ENCODE peak calls at places on chromosomes 16 and 17, in eight cellular contexts. F is stimulated activated CD8-positive, alpha-beta memory T cell treated with anti-CD3 and anti-CD28 coated beads, Interleukin-7, amount 100 ng/mL, for 1 hour; N is activated gamma-delta T cell treated with anti-CD3 and anti-CD28 coated beads, Interleukin-2, amount 50 U/mL, for 16 hours; Y is astrocyte of the spinal cord; U is ACHN; S is T-helper 1 cell; G is H54; P is HEK293T. Q is an unnamed sample.

GRCh38 chr17:42679492-42680330 is 1.9 kb downstream of the CCR10 start:
- DNase-seq in U (no peak), P (peak; percentile 76), S (peak; percentile 68), F (peak; percentile 41), Y (peak; percentile 73), N (peak; percentile 58), G (peak; percentile 53), Q (peak; percentile 58)

GRCh38 chr17:39604911-39605491 is 2.7 kb downstream of the NEUROD2 start:
- DNase-seq in G (no peak), N (no peak), S (no peak), Y (no peak), P (no peak), U (no peak), F (no peak), Q (no peak)

GRCh38 chr17:39927928-39928867 is 666 bp downstream of the LRRC3C start:
- DNase-seq in S (no peak), U (peak; percentile 49), N (no peak), G (no peak), F (no peak), Y (no peak), P (peak; percentile 25), Q (no peak)

GRCh38 chr16:4944333-4945281 is 7.7 kb upstream of the PPL start:
- DNase-seq in P (peak; percentile 54), G (peak; percentile 88), N (no peak), S (no peak), U (peak; percentile 100), F (no peak), Y (peak; percentile 98), Q (no peak)

GRCh38 chr16:72224260-72224768 is 52.4 kb upstream of the PMFBP1 start:
- DNase-seq in U (no peak), G (no peak), F (no peak), Y (no peak), N (no peak), S (no peak), P (no peak), Q (no peak)

GRCh38 chr16:85514601-85515318 is 98.4 kb upstream of the GSE1 start:
- DNase-seq in S (no peak), P (no peak), N (no peak), G (peak; percentile 97), F (no peak), U (peak; percentile 82), Y (peak; percentile 91), Q (no peak)

GRCh38 chr16:62036807-62037135 is 533 bp upstream of the CDH8 start:
- DNase-seq in P (no peak), Y (no peak), U (no peak), N (no peak), S (no peak), F (no peak), G (no peak), Q (no peak)

GRCh38 chr16:4324479-4324868 is 8.6 kb downstream of the GLIS2 start:
- DNase-seq in P (no peak), G (no peak), F (no peak), Y (no peak), S (no peak), N (no peak), U (no peak), Q (no peak)

GRCh38 chr17:21125862-21126261 is 902 bp upstream of the DHRS7B start:
- DNase-seq in N (peak; percentile 26), U (no peak), G (no peak), P (no peak), F (peak; percentile 5), S (peak; percentile 59), Y (no peak), Q (peak; percentile 69)

GRCh38 chr17:17846003-17846402 is 9.2 kb upstream of the SREBF1 start:
- DNase-seq in G (no peak), P (no peak), S (no peak), F (no peak), U (no peak), N (no peak), Y (no peak), Q (no peak)

GRCh38 chr16:87207509-87207908 is 109.7 kb downstream of the C16orf95 start:
- DNase-seq in U (peak; percentile 79), G (no peak), Y (peak; percentile 70), S (no peak), P (no peak), F (no peak), N (no peak), Q (no peak)

GRCh38 chr16:84357191-84357651 is 11.1 kb upstream of the ATP2C2 start:
- DNase-seq in F (no peak), U (peak; percentile 20), P (no peak), G (peak; percentile 83), S (no peak), Y (peak; percentile 25), N (no peak), Q (no peak)

GRCh38 chr17:67262420-67262819 is 17.4 kb upstream of the HELZ start:
- DNase-seq in U (no peak), N (no peak), F (no peak), P (no peak), S (no peak), G (no peak), Y (no peak), Q (no peak)

GRCh38 chr17:35738519-35739133 is 7.2 kb downstream of the RASL10B start:
- DNase-seq in P (no peak), U (no peak), N (no peak), Y (no peak), S (no peak), F (no peak), G (no peak), Q (no peak)

GRCh38 chr16:86515420-86515779 is 5.1 kb downstream of the FOXF1 start:
- DNase-seq in Y (no peak), N (no peak), U (no peak), F (no peak), P (no peak), S (no peak), G (no peak), Q (no peak)

Q was measured in T-helper 22 cell.